ENCODE peak calls at places on chromosomes 6 and 20, in five cellular contexts. Z is ecto neural progenitor cell, B is NCI-H1105, Q is mesothelial cell of epicardium, H is HEK293T. P is an unnamed sample.

GRCh38 chr20:46893877-46894578 is 615 bp upstream of the EYA2 start:
- DNase-seq in H (no peak), Q (no peak), Z (no peak), B (no peak), P (no peak)

GRCh38 chr6:43269273-43270007 is 26.2 kb downstream of the TTBK1 start:
- DNase-seq in Z (no peak), B (no peak), Q (peak; percentile 59), H (peak; percentile 30), P (no peak)

GRCh38 chr6:78492351-78493010 is 374.9 kb upstream of the IRAK1BP1 start:
- DNase-seq in H (no peak), Q (no peak), Z (no peak), B (no peak), P (no peak)

GRCh38 chr6:23031986-23032385 is 462.6 kb downstream of the HDGFL1 start:
- DNase-seq in H (no peak), Q (no peak), B (no peak), Z (no peak), P (no peak)

GRCh38 chr6:97917369-97917768 is 634.4 kb upstream of the MMS22L start:
- DNase-seq in Q (no peak), H (no peak), Z (peak; percentile 53), B (no peak), P (no peak)

GRCh38 chr6:159079367-159079766 is 34.6 kb upstream of the TAGAP start:
- DNase-seq in B (no peak), Z (no peak), H (no peak), Q (no peak), P (no peak)

GRCh38 chr20:57461726-57462125 is 63.2 kb downstream of the CTCFL start:
- DNase-seq in B (no peak), H (no peak), Z (no peak), Q (no peak), P (no peak)

GRCh38 chr6:111712398-111712797 is 106.7 kb upstream of the TRAF3IP2 start:
- DNase-seq in Z (peak; percentile 42), B (no peak), H (no peak), Q (peak; percentile 55), P (no peak)

GRCh38 chr20:34260208-34260942 is 19.2 kb downstream of the ASIP start:
- DNase-seq in H (no peak), Q (no peak), B (no peak), Z (no peak), P (peak; percentile 44)

GRCh38 chr20:2273634-2274302 is 22.0 kb upstream of the TGM3 start:
- DNase-seq in Q (no peak), Z (no peak), H (no peak), B (no peak), P (no peak)

GRCh38 chr20:9510926-9511325 is 3.5 kb upstream of the LAMP5 start:
- DNase-seq in Q (no peak), H (no peak), B (no peak), Z (no peak), P (no peak)

GRCh38 chr6:57421503-57421902 is 104.1 kb downstream of the PRIM2 start:
- DNase-seq in B (no peak), Q (no peak), Z (no peak), H (no peak), P (no peak)